ENCODE peak calls at places on chromosomes 6 and 20, in four cellular contexts. One of them, this sample, is unnamed.

GRCh38 chr6:119346914-119347313 is 2.6 kb downstream of the MAN1A1 start:
- DNase-seq in AG09309: no peak
- DNase-seq in neural crest cell: no peak
- DNase-seq in AG04449: no peak
- DNase-seq in this sample: no peak

GRCh38 chr6:53312355-53312754 is 36.4 kb downstream of the ELOVL5 start:
- DNase-seq in AG09309: no peak
- DNase-seq in neural crest cell: no peak
- DNase-seq in AG04449: no peak
- DNase-seq in this sample: no peak

GRCh38 chr6:53107091-53107490 is 41.5 kb downstream of the GCM1 start:
- DNase-seq in AG09309: peak
- DNase-seq in neural crest cell: no peak
- DNase-seq in AG04449: no peak
- DNase-seq in this sample: no peak

GRCh38 chr20:36794116-36794474 is 20.5 kb upstream of the DSN1 start:
- DNase-seq in AG09309: no peak
- DNase-seq in neural crest cell: no peak
- DNase-seq in AG04449: no peak
- DNase-seq in this sample: no peak

GRCh38 chr6:169319561-169319960 is 65.9 kb upstream of the THBS2 start:
- DNase-seq in AG09309: no peak
- DNase-seq in neural crest cell: no peak
- DNase-seq in AG04449: no peak
- DNase-seq in this sample: no peak

GRCh38 chr6:36636283-36636682 is 42.1 kb downstream of the SRSF3 start:
- DNase-seq in AG09309: no peak
- DNase-seq in neural crest cell: no peak
- DNase-seq in AG04449: no peak
- DNase-seq in this sample: no peak

GRCh38 chr6:69732640-69733039 is 64.2 kb downstream of the LMBRD1 start:
- DNase-seq in AG09309: no peak
- DNase-seq in neural crest cell: no peak
- DNase-seq in AG04449: no peak
- DNase-seq in this sample: no peak

GRCh38 chr6:582370-582769 is 74.5 kb downstream of the HUS1B start:
- DNase-seq in AG09309: no peak
- DNase-seq in neural crest cell: no peak
- DNase-seq in AG04449: no peak
- DNase-seq in this sample: peak

GRCh38 chr6:25959890-25960531 is 2.6 kb upstream of the TRIM38 start:
- DNase-seq in AG09309: no peak
- DNase-seq in neural crest cell: no peak
- DNase-seq in AG04449: no peak
- DNase-seq in this sample: no peak

GRCh38 chr6:43821101-43821886 is 51.3 kb downstream of the VEGFA start:
- DNase-seq in AG09309: no peak
- DNase-seq in neural crest cell: no peak
- DNase-seq in AG04449: no peak
- DNase-seq in this sample: no peak

GRCh38 chr6:157808405-157808950 is 14.6 kb upstream of the SNX9 start:
- DNase-seq in AG09309: no peak
- DNase-seq in neural crest cell: no peak
- DNase-seq in AG04449: no peak
- DNase-seq in this sample: no peak

GRCh38 chr6:125790403-125791150 is at the start of gene NCOA7:
- DNase-seq in AG09309: no peak
- DNase-seq in neural crest cell: peak
- DNase-seq in AG04449: no peak
- DNase-seq in this sample: peak

GRCh38 chr20:17966432-17967312 is 1.9 kb downstream of the SNX5 start:
- DNase-seq in AG09309: no peak
- DNase-seq in neural crest cell: no peak
- DNase-seq in AG04449: no peak
- DNase-seq in this sample: no peak

GRCh38 chr6:51147756-51148155 is 329.1 kb downstream of the TFAP2B start:
- DNase-seq in AG09309: no peak
- DNase-seq in neural crest cell: no peak
- DNase-seq in AG04449: no peak
- DNase-seq in this sample: no peak

GRCh38 chr6:5695260-5696245 is 311.2 kb downstream of the NRN1 start:
- DNase-seq in AG09309: peak
- DNase-seq in neural crest cell: no peak
- DNase-seq in AG04449: peak
- DNase-seq in this sample: no peak

GRCh38 chr6:38396209-38396608 is 243.5 kb downstream of the BTBD9 start:
- DNase-seq in AG09309: no peak
- DNase-seq in neural crest cell: no peak
- DNase-seq in AG04449: no peak
- DNase-seq in this sample: no peak

GRCh38 chr6:35260642-35261570 is 1.4 kb downstream of the ZNF76 start:
- DNase-seq in AG09309: no peak
- DNase-seq in neural crest cell: no peak
- DNase-seq in AG04449: no peak
- DNase-seq in this sample: no peak

GRCh38 chr20:25672659-25673058 is 24.0 kb downstream of the ZNF337 start:
- DNase-seq in AG09309: no peak
- DNase-seq in neural crest cell: no peak
- DNase-seq in AG04449: no peak
- DNase-seq in this sample: no peak

DNA sequence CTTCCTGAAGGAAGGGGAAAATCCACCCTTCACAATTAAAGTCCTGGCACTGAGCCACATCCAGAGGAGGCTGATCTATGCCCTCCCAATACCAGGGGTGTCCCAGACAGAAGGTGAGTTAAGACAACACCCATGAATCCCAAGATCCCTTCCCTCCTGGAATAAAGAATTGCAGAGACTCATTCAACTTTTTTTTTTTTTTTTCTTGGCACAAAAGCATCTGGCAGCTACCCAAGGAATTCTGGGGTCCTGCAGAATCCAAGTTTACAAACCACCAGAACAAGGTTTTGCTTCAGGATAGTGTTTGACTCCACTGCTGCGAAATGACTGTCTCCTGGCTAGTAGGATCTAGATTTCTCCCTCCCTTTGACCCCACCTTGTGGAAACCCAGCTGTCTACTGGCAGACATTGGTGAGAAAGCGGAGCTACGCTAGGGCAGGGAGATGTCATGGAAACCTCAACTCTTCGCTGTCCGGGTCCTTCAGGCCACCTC is 37.4 kb downstream of the JAG1 start:
- DNase-seq in AG09309: no peak
- DNase-seq in neural crest cell: no peak
- DNase-seq in AG04449: no peak
- DNase-seq in this sample: no peak
- TF ChIP-seq CTCF in AG09309: no peak
- TF ChIP-seq CTCF in neural crest cell: no peak
- TF ChIP-seq CTCF in AG04449: no peak
- TF ChIP-seq CTCF in this sample: no peak

GRCh38 chr6:107180114-107180513 is 64.8 kb upstream of the BEND3 start:
- DNase-seq in AG09309: no peak
- DNase-seq in neural crest cell: no peak
- DNase-seq in AG04449: no peak
- DNase-seq in this sample: no peak

GRCh38 chr6:107173779-107174178 is 58.5 kb upstream of the BEND3 start:
- DNase-seq in AG09309: no peak
- DNase-seq in neural crest cell: no peak
- DNase-seq in AG04449: peak
- DNase-seq in this sample: no peak

DNA sequence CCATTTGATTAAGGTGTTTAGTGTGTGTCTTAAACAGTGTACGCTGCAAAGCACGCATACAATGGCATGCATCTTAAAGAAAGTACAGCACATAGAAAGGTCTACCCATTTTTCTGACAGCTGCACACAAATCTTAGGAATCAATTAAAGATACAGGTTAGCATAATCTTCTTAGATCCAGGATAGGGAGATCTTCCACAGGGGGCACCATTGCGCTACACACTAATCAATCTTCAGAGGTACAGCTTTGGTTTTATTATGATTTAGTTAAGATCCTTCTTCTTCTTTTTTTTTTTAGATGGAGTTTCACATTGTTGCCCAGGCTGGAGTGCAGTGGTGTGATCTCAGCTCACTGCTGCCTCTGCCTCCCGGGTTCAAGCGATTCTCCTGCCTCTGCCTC is 63.7 kb upstream of the BEND3 start:
- DNase-seq in AG09309: no peak
- DNase-seq in neural crest cell: peak
- DNase-seq in AG04449: no peak
- DNase-seq in this sample: no peak
- TF ChIP-seq CTCF in AG09309: peak
- TF ChIP-seq CTCF in neural crest cell: peak
- TF ChIP-seq CTCF in AG04449: no peak
- TF ChIP-seq CTCF in this sample: no peak

DNA sequence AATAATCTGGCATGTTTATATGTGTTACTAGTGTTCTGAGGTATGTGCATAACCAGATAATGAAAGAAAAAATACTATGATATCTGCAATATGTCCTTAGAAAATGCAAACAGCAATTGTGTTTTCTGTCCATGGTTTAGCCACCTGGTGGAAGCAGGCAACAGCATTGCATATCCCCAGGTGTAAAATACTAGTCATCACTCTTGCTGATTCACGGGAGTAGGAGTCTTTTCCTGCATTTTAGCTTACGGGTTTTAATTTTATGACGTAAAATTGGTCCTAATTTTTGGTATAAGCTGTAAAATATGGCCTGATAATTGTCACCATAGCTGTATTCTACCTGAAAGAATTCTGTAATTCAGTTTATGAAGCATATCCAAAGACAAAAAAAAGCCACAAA is 2.5 kb downstream of the RNF182 start:
- DNase-seq in AG09309: no peak
- DNase-seq in neural crest cell: no peak
- DNase-seq in AG04449: no peak
- DNase-seq in this sample: no peak
- TF ChIP-seq CTCF in AG09309: no peak
- TF ChIP-seq CTCF in neural crest cell: no peak
- TF ChIP-seq CTCF in AG04449: no peak
- TF ChIP-seq CTCF in this sample: no peak

GRCh38 chr6:80316655-80317332 is 210.3 kb downstream of the BCKDHB start:
- DNase-seq in AG09309: no peak
- DNase-seq in neural crest cell: no peak
- DNase-seq in AG04449: no peak
- DNase-seq in this sample: no peak
- TF ChIP-seq CTCF in AG09309: peak
- TF ChIP-seq CTCF in neural crest cell: no peak
- TF ChIP-seq CTCF in AG04449: peak
- TF ChIP-seq CTCF in this sample: no peak

DNA sequence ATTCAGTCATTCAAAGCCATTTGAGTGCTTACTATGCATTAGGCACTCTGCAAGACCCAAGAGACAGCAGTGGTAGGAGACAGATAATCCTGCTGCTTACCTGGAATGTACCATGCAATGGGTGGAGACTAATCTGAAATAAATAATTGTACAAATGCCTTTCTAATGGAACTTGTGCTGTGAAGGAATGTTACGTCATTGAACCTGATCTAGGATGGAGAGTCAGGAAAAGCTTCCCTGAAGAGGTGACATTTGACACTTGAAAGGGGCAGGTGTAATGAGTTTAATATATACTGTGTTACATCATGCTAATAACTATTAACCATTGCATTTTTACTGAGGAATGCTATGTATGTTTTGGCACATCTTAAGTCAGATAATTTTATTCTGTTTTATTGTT is 491.0 kb upstream of the FLRT3 start:
- DNase-seq in AG09309: no peak
- DNase-seq in neural crest cell: no peak
- DNase-seq in AG04449: no peak
- DNase-seq in this sample: no peak
- TF ChIP-seq CTCF in AG09309: no peak
- TF ChIP-seq CTCF in neural crest cell: no peak
- TF ChIP-seq CTCF in AG04449: no peak
- TF ChIP-seq CTCF in this sample: no peak

DNA sequence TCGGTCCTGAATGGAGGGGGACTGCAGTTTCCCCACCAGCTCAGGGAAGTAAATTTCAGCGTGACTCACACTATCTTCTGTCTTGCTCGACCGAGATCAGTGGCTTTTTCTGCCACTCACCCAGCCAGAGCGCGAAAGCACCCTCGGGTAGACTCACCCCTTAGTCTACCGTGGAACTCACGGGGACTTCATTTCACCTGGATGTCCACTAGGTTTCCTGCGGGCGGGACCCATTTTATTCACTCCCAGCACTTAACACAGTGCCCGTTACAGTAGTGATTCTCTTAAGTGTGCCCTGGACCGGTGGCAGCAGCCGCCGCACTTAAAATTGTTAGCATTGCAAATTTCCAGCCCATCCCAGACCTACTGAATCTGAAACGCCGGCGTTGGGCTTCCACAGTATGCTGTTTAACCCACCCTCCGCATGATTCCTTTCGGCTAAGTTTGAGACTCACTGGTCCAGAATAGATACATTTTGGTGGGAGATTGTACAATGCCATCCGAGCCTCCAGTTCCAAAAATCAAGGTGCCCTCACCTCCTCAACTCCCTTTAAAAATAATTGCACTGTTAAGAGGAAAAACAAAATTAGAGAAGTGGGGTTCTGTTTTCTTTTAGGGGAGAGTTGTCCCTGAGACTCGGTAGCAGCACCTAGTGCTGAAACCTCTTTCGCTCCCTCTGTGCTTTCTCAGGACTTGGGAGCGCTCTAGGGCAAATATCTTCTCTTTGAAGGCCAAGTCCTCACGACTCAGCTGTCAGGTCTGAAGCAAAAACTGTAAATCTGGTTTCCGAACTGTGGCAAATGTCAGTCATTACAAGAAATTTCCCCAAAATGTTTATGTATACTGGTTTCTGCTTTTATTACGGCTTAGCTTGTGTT is 1.0 kb downstream of the SMPDL3A start:
- DNase-seq in AG09309: no peak
- DNase-seq in neural crest cell: no peak
- DNase-seq in AG04449: no peak
- DNase-seq in this sample: no peak
- TF ChIP-seq CTCF in AG09309: no peak
- TF ChIP-seq CTCF in neural crest cell: peak
- TF ChIP-seq CTCF in AG04449: no peak
- TF ChIP-seq CTCF in this sample: no peak

GRCh38 chr6:74939309-74939708 is 266.5 kb downstream of the COL12A1 start:
- DNase-seq in AG09309: no peak
- DNase-seq in neural crest cell: no peak
- DNase-seq in AG04449: no peak
- DNase-seq in this sample: no peak
- TF ChIP-seq CTCF in AG09309: no peak
- TF ChIP-seq CTCF in neural crest cell: no peak
- TF ChIP-seq CTCF in AG04449: no peak
- TF ChIP-seq CTCF in this sample: no peak

GRCh38 chr6:101395345-101395744 is 1.8 kb downstream of the GRIK2 start:
- DNase-seq in AG09309: no peak
- DNase-seq in neural crest cell: no peak
- DNase-seq in AG04449: no peak
- DNase-seq in this sample: no peak
- TF ChIP-seq CTCF in AG09309: peak
- TF ChIP-seq CTCF in neural crest cell: peak
- TF ChIP-seq CTCF in AG04449: no peak
- TF ChIP-seq CTCF in this sample: no peak

GRCh38 chr6:45838996-45839395 is 176.7 kb downstream of the CLIC5 start:
- DNase-seq in AG09309: no peak
- DNase-seq in neural crest cell: no peak
- DNase-seq in AG04449: no peak
- DNase-seq in this sample: no peak
- TF ChIP-seq CTCF in AG09309: no peak
- TF ChIP-seq CTCF in neural crest cell: no peak
- TF ChIP-seq CTCF in AG04449: no peak
- TF ChIP-seq CTCF in this sample: no peak

GRCh38 chr20:23320317-23320716 is 30.3 kb upstream of the NXT1 start:
- DNase-seq in AG09309: no peak
- DNase-seq in neural crest cell: no peak
- DNase-seq in AG04449: no peak
- DNase-seq in this sample: no peak
- TF ChIP-seq CTCF in AG09309: peak
- TF ChIP-seq CTCF in neural crest cell: peak
- TF ChIP-seq CTCF in AG04449: peak
- TF ChIP-seq CTCF in this sample: peak

This sample was measured in endothelial cell.